ENCODE peak calls at places on chromosomes 12 and 14, in four cellular contexts. O, Z, N and M are unnamed samples.

GRCh38 chr12:103830730-103831320 is 10.2 kb downstream of the NT5DC3 start:
- DNase-seq in N (no peak), Z (no peak), O (no peak), M (no peak)

GRCh38 chr14:22602853-22603252 is 4.8 kb downstream of the ABHD4 start:
- DNase-seq in N (no peak), Z (no peak), O (no peak), M (no peak)

GRCh38 chr12:88638388-88638787 is 58.1 kb upstream of the KITLG start:
- DNase-seq in N (no peak), O (no peak), Z (no peak), M (no peak)

GRCh38 chr12:70691018-70691672 is 53.9 kb upstream of the PTPRB start:
- DNase-seq in O (no peak), N (no peak), Z (no peak), M (no peak)

GRCh38 chr12:103864710-103865109 is 23.7 kb upstream of the NT5DC3 start:
- DNase-seq in Z (no peak), O (no peak), N (no peak), M (no peak)

GRCh38 chr14:37580146-37580545 is 14.9 kb downstream of the FOXA1 start:
- DNase-seq in N (no peak), Z (no peak), O (no peak), M (no peak)

GRCh38 chr12:12786716-12787601 is 1.5 kb downstream of the APOLD1 start:
- DNase-seq in N (peak), O (peak), Z (peak), M (peak)

GRCh38 chr12:16119618-16120017 is 157.9 kb downstream of the SLC15A5 start:
- DNase-seq in N (no peak), Z (no peak), O (no peak), M (no peak)

GRCh38 chr12:15580431-15580830 is 208.8 kb downstream of the EPS8 start:
- DNase-seq in Z (no peak), O (no peak), N (no peak), M (no peak)

GRCh38 chr12:106760184-106760531 is 14.3 kb upstream of the RIC8B start:
- DNase-seq in N (no peak), Z (no peak), O (no peak), M (no peak)

GRCh38 chr14:101065246-101065645 is 161.7 kb upstream of the RTL1 start:
- DNase-seq in O (no peak), N (peak), Z (peak), M (no peak)

GRCh38 chr12:16299403-16299802 is 21.9 kb upstream of the SLC15A5 start:
- DNase-seq in O (peak), Z (no peak), N (no peak), M (no peak)

GRCh38 chr14:23550827-23551265 is 719 bp downstream of the ZFHX2 start:
- DNase-seq in N (no peak), Z (no peak), O (no peak), M (no peak)

GRCh38 chr12:127381043-127381668 is 885.8 kb upstream of the TMEM132C start:
- DNase-seq in O (no peak), N (no peak), Z (peak), M (no peak)

GRCh38 chr12:104585448-104586055 is 128.8 kb downstream of the CHST11 start:
- DNase-seq in Z (no peak), O (no peak), N (no peak), M (no peak)

GRCh38 chr12:80116735-80117134 is 17.4 kb downstream of the OTOGL start:
- DNase-seq in Z (no peak), N (no peak), O (no peak), M (no peak)
- H3K4me3 ChIP-seq in Z (no peak), N (no peak), O (no peak), M (no peak)

GRCh38 chr12:75840994-75841355 is 190.6 kb downstream of the PHLDA1 start:
- DNase-seq in O (no peak), N (no peak), Z (no peak), M (no peak)
- H3K27ac ChIP-seq in O (no peak), N (no peak), Z (no peak), M (no peak)

DNA sequence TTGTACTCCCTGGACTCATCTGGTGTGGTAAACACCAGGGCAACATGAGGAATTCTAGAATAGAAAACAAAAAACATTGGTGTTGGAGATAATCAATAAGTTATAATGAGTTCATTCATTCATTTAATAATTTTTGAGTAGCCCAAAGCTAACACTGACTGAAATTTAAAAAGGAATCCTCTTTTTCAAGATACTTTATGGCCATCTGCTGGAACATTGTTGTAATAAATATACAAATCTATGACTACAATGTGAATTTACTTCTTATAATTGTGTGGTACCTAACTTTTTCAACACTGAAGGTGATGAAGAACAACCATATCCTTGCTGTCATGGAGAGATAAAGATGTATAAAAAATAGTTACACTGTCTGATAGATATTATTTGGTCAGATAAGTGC is 687.3 kb upstream of the MIS18BP1 start:
- DNase-seq in O (no peak), N (no peak), Z (no peak), M (no peak)
- H3K4me3 ChIP-seq in O (no peak), N (no peak), Z (no peak), M (no peak)

DNA sequence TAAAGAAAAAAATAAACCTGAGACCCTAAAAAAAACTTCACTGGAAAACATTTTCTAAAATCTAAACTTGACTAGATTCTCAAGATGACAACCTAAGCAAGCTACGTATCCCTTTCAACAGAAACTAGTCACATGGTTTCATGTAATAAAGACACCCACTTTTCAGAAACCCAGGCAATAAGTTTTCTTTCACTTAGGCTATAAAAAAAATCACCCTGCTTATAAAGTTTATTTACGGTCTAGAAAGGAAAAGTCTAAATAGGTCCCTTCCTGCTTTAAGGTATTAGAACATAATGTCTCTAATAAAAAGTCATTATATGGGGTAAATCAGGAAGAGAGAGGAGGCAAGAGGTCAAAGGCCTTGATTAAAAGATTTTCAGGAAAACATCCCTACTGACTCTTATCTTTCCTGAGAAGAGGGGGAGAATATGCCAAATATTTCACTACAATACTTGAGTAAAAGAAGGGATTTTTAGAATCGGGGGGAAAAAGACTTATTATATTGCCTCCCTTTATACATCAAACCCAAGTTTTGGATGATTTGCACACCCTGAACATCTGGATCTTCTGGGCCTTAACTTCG is 9.5 kb downstream of the CLIP1 start:
- DNase-seq in O (no peak), Z (no peak), N (no peak), M (no peak)
- H3K27ac ChIP-seq in O (peak), Z (peak), N (peak), M (no peak)

GRCh38 chr12:43807361-43807760 is 1.2 kb upstream of the TWF1 start:
- DNase-seq in O (no peak), Z (no peak), N (no peak), M (no peak)
- H3K4me3 ChIP-seq in O (no peak), Z (no peak), N (no peak), M (no peak)

GRCh38 chr12:72285861-72286260 is 13.7 kb downstream of the TRHDE start:
- DNase-seq in N (no peak), O (no peak), Z (no peak), M (no peak)

GRCh38 chr12:72277415-72277814 is 5.2 kb downstream of the TRHDE start:
- DNase-seq in Z (no peak), N (no peak), O (no peak), M (no peak)

GRCh38 chr12:72282721-72283120 is 10.6 kb downstream of the TRHDE start:
- DNase-seq in O (no peak), Z (no peak), N (no peak), M (no peak)

GRCh38 chr12:72278894-72279293 is 6.7 kb downstream of the TRHDE start:
- DNase-seq in O (no peak), Z (no peak), N (no peak), M (no peak)

GRCh38 chr12:72281145-72281544 is 9.0 kb downstream of the TRHDE start:
- DNase-seq in Z (no peak), O (no peak), N (no peak), M (no peak)
- H3K27ac ChIP-seq in Z (no peak), O (no peak), N (no peak), M (peak)